ENCODE peak calls at places on chromosomes 4 and X, in five cellular contexts. D is Ammon's horn, Z is iPS-NIHi11, S is iris pigment epithelial cell, C is NCI-H2081 treated with DMSO at 0.1 percent for 48 hours. G is an unnamed sample.

GRCh38 chrX:86946569-86946968 is 571.0 kb upstream of the KLHL4 start:
- DNase-seq in D (peak), Z (peak), S (peak), C (peak), G (peak)

GRCh38 chrX:119030990-119031389 is 41.8 kb upstream of the CT47C1 start:
- DNase-seq in D (no peak), Z (no peak), S (no peak), C (no peak), G (no peak)

GRCh38 chr4:148305749-148306148 is 136.5 kb downstream of the NR3C2 start:
- DNase-seq in D (no peak), Z (no peak), S (no peak), C (no peak), G (no peak)

GRCh38 chrX:14051416-14051815 is 21.7 kb upstream of the GEMIN8 start:
- DNase-seq in D (no peak), Z (no peak), S (no peak), C (no peak), G (peak)

GRCh38 chr4:10345381-10345784 is 111.8 kb downstream of the ZNF518B start:
- DNase-seq in D (no peak), Z (no peak), S (no peak), C (no peak), G (no peak)

GRCh38 chr4:111991797-111992196 is 153.5 kb upstream of the FAM241A start:
- DNase-seq in D (no peak), Z (no peak), S (peak), C (no peak), G (no peak)

GRCh38 chrX:136431625-136432024 is 56.1 kb upstream of the BRS3 start:
- DNase-seq in D (no peak), Z (no peak), S (no peak), C (no peak), G (no peak)

GRCh38 chr4:11079171-11079570 is 349.5 kb downstream of the HS3ST1 start:
- DNase-seq in D (no peak), Z (no peak), S (no peak), C (no peak), G (no peak)

GRCh38 chrX:154057790-154058189 is 38.1 kb upstream of the IRAK1 start:
- DNase-seq in D (no peak), Z (no peak), S (no peak), C (no peak), G (no peak)

GRCh38 chr4:15455290-15455689 is 14.4 kb upstream of the CC2D2A start:
- DNase-seq in D (no peak), Z (no peak), S (peak), C (no peak), G (no peak)

GRCh38 chr4:5143306-5143861 is 92.1 kb downstream of the STK32B start:
- DNase-seq in D (no peak), Z (no peak), S (no peak), C (no peak), G (no peak)